ENCODE peak calls at places on chromosomes 5 and 9, in five cellular contexts. M is astrocyte of the spinal cord; K is stimulated activated CD8-positive, alpha-beta memory T cell treated with anti-CD3 and anti-CD28 coated beads, Interleukin-12 subunit alpha, Interleukin-12 subunit beta, amount 100 ng/mL, for 1 hour; T is naive thymus-derived CD8-positive, alpha-beta T cell; Q is A549. X is an unnamed sample.

GRCh38 chr5:158698768-158699167 is 400.9 kb downstream of the EBF1 start:
- DNase-seq in M (no peak), K (no peak), T (no peak), Q (no peak), X (no peak)

GRCh38 chr9:76687861-76688374 is 76.3 kb upstream of the PCA3 start:
- DNase-seq in M (peak), K (no peak), T (no peak), Q (peak), X (peak)

GRCh38 chr9:38370231-38370630 is 22.3 kb upstream of the ALDH1B1 start:
- DNase-seq in M (no peak), K (no peak), T (no peak), Q (no peak), X (no peak)

GRCh38 chr5:158807947-158808346 is 291.8 kb downstream of the EBF1 start:
- DNase-seq in M (no peak), K (no peak), T (no peak), Q (peak), X (no peak)

GRCh38 chr5:139178948-139179347 is 19.2 kb downstream of the SIL1 start:
- DNase-seq in M (peak), K (no peak), T (no peak), Q (no peak), X (peak)

GRCh38 chr5:2861605-2862004 is 110.1 kb upstream of the IRX2 start:
- DNase-seq in M (no peak), K (no peak), T (no peak), Q (no peak), X (no peak)

GRCh38 chr9:122190597-122191381 is 31.1 kb downstream of the MORN5 start:
- DNase-seq in M (no peak), K (no peak), T (no peak), Q (peak), X (no peak)

GRCh38 chr9:110650991-110651411 is 17.6 kb upstream of the MUSK start:
- DNase-seq in M (peak), K (no peak), T (no peak), Q (no peak), X (peak)

GRCh38 chr5:174987443-174988012 is 263.1 kb downstream of the MSX2 start:
- DNase-seq in M (no peak), K (no peak), T (no peak), Q (no peak), X (no peak)

GRCh38 chr9:124291801-124292396 is 34.1 kb downstream of the NEK6 start:
- DNase-seq in M (no peak), K (peak), T (no peak), Q (no peak), X (no peak)

GRCh38 chr9:5095795-5096194 is 89.6 kb downstream of the INSL6 start:
- DNase-seq in M (no peak), K (no peak), T (no peak), Q (no peak), X (peak)

GRCh38 chr5:93960044-93960443 is 218.6 kb upstream of the POU5F2 start:
- DNase-seq in M (no peak), K (no peak), T (no peak), Q (no peak), X (no peak)